ENCODE peak calls at places on chromosomes 5 and 9, in ten cellular contexts. V is central memory CD4-positive, alpha-beta T cell; I is coronary artery; J is stimulated activated CD4-positive, alpha-beta T cell treated with anti-CD3 and anti-CD28 coated beads, TNF-alpha, amount 100 ng/mL, for 48 hours; T is HCT116; Z is CD4-positive, alpha-beta T cell; U is NCI-H2029 treated with DMSO at 0.1 percent for 48 hours; E is progenitor cell of endocrine pancreas; L is AG04449; N is prostate gland. A is an unnamed sample.

GRCh38 chr5:154972476-154973080 is 31.7 kb downstream of the MRPL22 start:
- DNase-seq in V (no peak), I (no peak), J (no peak), T (peak), Z (no peak), U (peak), E (peak), L (no peak), N (no peak), A (peak)

GRCh38 chr5:36422957-36423356 is 121.3 kb upstream of the RANBP3L start:
- DNase-seq in V (no peak), I (no peak), J (no peak), T (no peak), Z (no peak), U (no peak), E (no peak), L (no peak), N (no peak), A (peak)

GRCh38 chr9:81621785-81622243 is 67.5 kb downstream of the TLE1 start:
- DNase-seq in V (no peak), I (no peak), J (no peak), T (no peak), Z (no peak), U (no peak), E (no peak), L (no peak), N (no peak), A (no peak)

GRCh38 chr5:76787237-76787636 is 31.6 kb upstream of the F2RL1 start:
- DNase-seq in V (no peak), I (peak), J (no peak), T (no peak), Z (no peak), U (peak), E (no peak), L (no peak), N (no peak), A (peak)

GRCh38 chr5:133754575-133755169 is 142.3 kb upstream of the FSTL4 start:
- DNase-seq in V (no peak), I (peak), J (no peak), T (peak), Z (no peak), U (peak), E (no peak), L (no peak), N (peak), A (no peak)

GRCh38 chr9:124238546-124239140 is 19.1 kb upstream of the NEK6 start:
- DNase-seq in V (peak), I (no peak), J (no peak), T (no peak), Z (no peak), U (no peak), E (no peak), L (no peak), N (no peak), A (no peak)

GRCh38 chr9:124285903-124286291 is 28.1 kb downstream of the NEK6 start:
- DNase-seq in V (no peak), I (no peak), J (peak), T (no peak), Z (no peak), U (no peak), E (no peak), L (peak), N (no peak), A (peak)

GRCh38 chr5:87069974-87070608 is 197.6 kb upstream of the RASA1 start:
- DNase-seq in V (no peak), I (no peak), J (no peak), T (peak), Z (no peak), U (no peak), E (no peak), L (peak), N (no peak), A (peak)

GRCh38 chr9:99852617-99853016 is 30.9 kb downstream of the NR4A3 start:
- DNase-seq in V (no peak), I (no peak), J (no peak), T (no peak), Z (no peak), U (no peak), E (no peak), L (no peak), N (no peak), A (no peak)

GRCh38 chr5:75670571-75670970 is 46.7 kb downstream of the POC5 start:
- DNase-seq in V (no peak), I (no peak), J (no peak), T (no peak), Z (no peak), U (no peak), E (no peak), L (no peak), N (no peak), A (no peak)

GRCh38 chr5:115586525-115587146 is 15.6 kb downstream of the TICAM2 start:
- DNase-seq in V (peak), I (no peak), J (no peak), T (no peak), Z (no peak), U (peak), E (no peak), L (no peak), N (no peak), A (no peak)

GRCh38 chr9:74920944-74921626 is 31.6 kb downstream of the C9orf40 start:
- DNase-seq in V (no peak), I (no peak), J (no peak), T (no peak), Z (no peak), U (no peak), E (no peak), L (no peak), N (no peak), A (no peak)

GRCh38 chr9:99231708-99232107 is 9.6 kb downstream of the SEC61B start:
- DNase-seq in V (no peak), I (no peak), J (peak), T (no peak), Z (no peak), U (no peak), E (no peak), L (no peak), N (no peak), A (no peak)

GRCh38 chr9:33619666-33620404 is 95.8 kb downstream of the ANKRD18B start:
- DNase-seq in V (no peak), I (no peak), J (no peak), T (peak), Z (no peak), U (no peak), E (no peak), L (peak), N (no peak), A (peak)

GRCh38 chr5:119708076-119708790 is 78.9 kb downstream of the FAM170A start:
- DNase-seq in V (no peak), I (no peak), J (no peak), T (no peak), Z (no peak), U (no peak), E (no peak), L (no peak), N (no peak), A (no peak)

GRCh38 chr9:134681061-134681661 is 39.6 kb downstream of the COL5A1 start:
- DNase-seq in V (no peak), I (no peak), J (no peak), T (no peak), Z (no peak), U (no peak), E (no peak), L (no peak), N (no peak), A (no peak)

GRCh38 chr9:83154821-83155220 is 91.9 kb upstream of the RASEF start:
- DNase-seq in V (no peak), I (no peak), J (no peak), T (no peak), Z (no peak), U (no peak), E (no peak), L (no peak), N (no peak), A (peak)

GRCh38 chr9:5587024-5587423 is 41.9 kb upstream of the RIC1 start:
- DNase-seq in V (no peak), I (no peak), J (peak), T (no peak), Z (no peak), U (no peak), E (no peak), L (peak), N (no peak), A (no peak)

GRCh38 chr9:14317667-14318255 is 3.8 kb upstream of the NFIB start:
- DNase-seq in V (no peak), I (no peak), J (no peak), T (no peak), Z (no peak), U (no peak), E (no peak), L (no peak), N (no peak), A (no peak)

GRCh38 chr5:151459680-151460079 is 12.3 kb downstream of the SLC36A1 start:
- DNase-seq in V (no peak), I (no peak), J (no peak), T (no peak), Z (no peak), U (no peak), E (no peak), L (no peak), N (no peak), A (no peak)

GRCh38 chr9:97696025-97696822 is 916 bp downstream of the XPA start:
- DNase-seq in V (no peak), I (no peak), J (no peak), T (no peak), Z (no peak), U (no peak), E (no peak), L (no peak), N (no peak), A (no peak)

GRCh38 chr9:69671904-69672827 is at the start of gene APBA1:
- DNase-seq in V (peak), I (peak), J (peak), T (no peak), Z (peak), U (peak), E (peak), L (no peak), N (peak), A (no peak)

GRCh38 chr9:71924576-71924975 is 13.1 kb downstream of the C9orf85 start:
- DNase-seq in V (no peak), I (no peak), J (no peak), T (no peak), Z (no peak), U (no peak), E (no peak), L (no peak), N (no peak), A (no peak)

GRCh38 chr9:118586978-118587377 is 782.3 kb downstream of the BRINP1 start:
- DNase-seq in V (no peak), I (no peak), J (no peak), T (no peak), Z (no peak), U (no peak), E (no peak), L (no peak), N (no peak), A (no peak)

GRCh38 chr9:110029422-110029814 is 178.5 kb downstream of the C9orf152 start:
- DNase-seq in V (no peak), I (no peak), J (no peak), T (no peak), Z (no peak), U (no peak), E (no peak), L (peak), N (no peak), A (peak)

GRCh38 chr9:112844771-112845542 is 45.7 kb downstream of the SLC46A2 start:
- DNase-seq in V (peak), I (peak), J (peak), T (peak), Z (peak), U (peak), E (peak), L (no peak), N (peak), A (peak)

GRCh38 chr5:143148461-143149170 is 254.9 kb downstream of the NR3C1 start:
- DNase-seq in V (no peak), I (no peak), J (no peak), T (no peak), Z (no peak), U (no peak), E (no peak), L (no peak), N (no peak), A (no peak)

GRCh38 chr5:159906957-159907356 is 9.3 kb upstream of the ADRA1B start:
- DNase-seq in V (no peak), I (no peak), J (no peak), T (no peak), Z (no peak), U (no peak), E (no peak), L (no peak), N (no peak), A (no peak)

GRCh38 chr9:131500939-131501541 is 1.7 kb upstream of the POMT1 start:
- DNase-seq in V (peak), I (no peak), J (peak), T (no peak), Z (peak), U (no peak), E (no peak), L (peak), N (no peak), A (no peak)

GRCh38 chr5:160565376-160565775 is 143.7 kb downstream of the PTTG1 start:
- DNase-seq in V (no peak), I (no peak), J (no peak), T (no peak), Z (no peak), U (no peak), E (no peak), L (no peak), N (no peak), A (no peak)

GRCh38 chr9:136465500-136466154 is 17.2 kb downstream of the SEC16A start:
- DNase-seq in V (no peak), I (no peak), J (no peak), T (no peak), Z (no peak), U (no peak), E (no peak), L (no peak), N (no peak), A (no peak)

GRCh38 chr9:214488-215448 is at the start of gene DOCK8:
- DNase-seq in V (peak), I (no peak), J (peak), T (peak), Z (peak), U (no peak), E (peak), L (no peak), N (peak), A (peak)